ENCODE peak calls at places on chromosomes 11 and 22, in four cellular contexts. S is body of pancreas, A is NB4, G is tibial nerve. X is an unnamed sample.

GRCh38 chr22:44697423-44698179 is 4.4 kb upstream of the PRR5 start:
- DNase-seq in S (peak; percentile 87), A (peak; percentile 74), G (peak; percentile 78), X (peak; percentile 91)

GRCh38 chr11:7654094-7654742 is 19.1 kb downstream of the CYB5R2 start:
- DNase-seq in S (no peak), A (no peak), G (no peak), X (no peak)

GRCh38 chr11:3665336-3666022 is 5.7 kb downstream of the CHRNA10 start:
- DNase-seq in S (no peak), A (peak; percentile 60), G (no peak), X (no peak)

GRCh38 chr22:44363980-44364749 is 51.4 kb upstream of the SHISAL1 start:
- DNase-seq in S (no peak), A (no peak), G (no peak), X (no peak)

GRCh38 chr11:75223954-75224643 is 16.5 kb upstream of the TPBGL start:
- DNase-seq in S (no peak), A (no peak), G (no peak), X (no peak)

GRCh38 chr11:71500601-71501021 is 26.5 kb upstream of the KRTAP5-7 start:
- DNase-seq in S (no peak), A (no peak), G (no peak), X (no peak)

GRCh38 chr11:7571640-7572000 is 57.8 kb downstream of the PPFIBP2 start:
- DNase-seq in S (peak; percentile 87), A (peak; percentile 45), G (peak; percentile 83), X (no peak)

GRCh38 chr22:49010086-49010863 is 817.4 kb downstream of the BRD1 start:
- DNase-seq in S (peak; percentile 2), A (no peak), G (no peak), X (no peak)

GRCh38 chr11:70573701-70574151 is 175.4 kb downstream of the CTTN start:
- DNase-seq in S (no peak), A (no peak), G (no peak), X (no peak)

GRCh38 chr11:65305501-65306268 is 9.0 kb upstream of the CDC42EP2 start:
- DNase-seq in S (peak; percentile 53), A (no peak), G (no peak), X (no peak)

GRCh38 chr22:45478108-45478771 is 24.4 kb upstream of the FBLN1 start:
- DNase-seq in S (no peak), A (no peak), G (peak; percentile 69), X (no peak)

GRCh38 chr22:39206491-39206890 is 38.3 kb downstream of the PDGFB start:
- DNase-seq in S (no peak), A (no peak), G (no peak), X (peak; percentile 57)

GRCh38 chr11:9565822-9566560 is 7.5 kb upstream of the WEE1 start:
- DNase-seq in S (peak; percentile 30), A (peak; percentile 95), G (peak; percentile 11), X (no peak)

GRCh38 chr11:105538531-105538930 is 71.3 kb upstream of the GRIA4 start:
- DNase-seq in S (no peak), A (no peak), G (no peak), X (no peak)

GRCh38 chr22:39690901-39691620 is 120.5 kb downstream of the CACNA1I start:
- DNase-seq in S (no peak), A (peak; percentile 12), G (no peak), X (no peak)

GRCh38 chr11:119051440-119052162 is 5.4 kb downstream of the HYOU1 start:
- DNase-seq in S (no peak), A (no peak), G (no peak), X (no peak)

GRCh38 chr22:38193580-38193979 is 8.2 kb upstream of the MAFF start:
- DNase-seq in S (no peak), A (peak; percentile 71), G (no peak), X (no peak)

GRCh38 chr11:125071831-125072209 is 8.7 kb downstream of the SLC37A2 start:
- DNase-seq in S (no peak), A (no peak), G (no peak), X (no peak)

GRCh38 chr11:126282361-126282741 is 542 bp upstream of the TIRAP start:
- DNase-seq in S (peak; percentile 41), A (no peak), G (peak; percentile 27), X (no peak)

GRCh38 chr22:38429460-38430128 is 25.4 kb downstream of the KCNJ4 start:
- DNase-seq in S (no peak), A (no peak), G (no peak), X (no peak)

GRCh38 chr11:64713031-64713780 is 9.8 kb downstream of the NRXN2 start:
- DNase-seq in S (peak; percentile 25), A (no peak), G (no peak), X (no peak)

DNA sequence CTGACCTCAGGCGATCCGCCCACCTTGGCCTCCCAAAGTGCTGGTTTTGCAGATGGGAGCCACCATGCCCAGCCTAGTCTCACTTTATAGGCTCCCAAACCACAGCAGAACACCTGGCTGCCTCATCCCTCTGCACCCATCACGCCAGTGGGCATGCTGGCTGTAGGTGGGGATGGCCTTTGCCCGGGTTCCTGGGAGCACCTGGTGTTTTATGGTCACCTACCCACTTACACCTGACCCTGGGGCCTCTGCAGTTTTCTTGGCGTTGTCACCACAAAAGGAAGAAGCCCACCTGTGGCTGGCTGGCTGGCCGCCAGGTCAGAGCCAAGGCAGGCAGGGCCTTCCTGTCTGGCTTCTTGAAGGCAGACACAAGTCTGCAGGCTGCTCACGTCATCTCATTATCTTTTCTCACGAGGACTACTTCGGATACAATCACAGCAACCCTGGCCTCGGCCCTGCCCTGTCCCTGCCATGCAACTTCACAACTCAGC is 8.2 kb downstream of the RRP7A start:
- DNase-seq in S (no peak), A (no peak), G (no peak), X (no peak)
- TF ChIP-seq POLR2A in S (no peak), A (no peak), G (no peak), X (no peak)

GRCh38 chr11:47991266-47991830 is 11.0 kb downstream of the PTPRJ start:
- DNase-seq in S (peak; percentile 80), A (peak; percentile 49), G (no peak), X (no peak)
- TF ChIP-seq POLR2A in S (peak; percentile 67), A (no peak), G (no peak), X (no peak)

DNA sequence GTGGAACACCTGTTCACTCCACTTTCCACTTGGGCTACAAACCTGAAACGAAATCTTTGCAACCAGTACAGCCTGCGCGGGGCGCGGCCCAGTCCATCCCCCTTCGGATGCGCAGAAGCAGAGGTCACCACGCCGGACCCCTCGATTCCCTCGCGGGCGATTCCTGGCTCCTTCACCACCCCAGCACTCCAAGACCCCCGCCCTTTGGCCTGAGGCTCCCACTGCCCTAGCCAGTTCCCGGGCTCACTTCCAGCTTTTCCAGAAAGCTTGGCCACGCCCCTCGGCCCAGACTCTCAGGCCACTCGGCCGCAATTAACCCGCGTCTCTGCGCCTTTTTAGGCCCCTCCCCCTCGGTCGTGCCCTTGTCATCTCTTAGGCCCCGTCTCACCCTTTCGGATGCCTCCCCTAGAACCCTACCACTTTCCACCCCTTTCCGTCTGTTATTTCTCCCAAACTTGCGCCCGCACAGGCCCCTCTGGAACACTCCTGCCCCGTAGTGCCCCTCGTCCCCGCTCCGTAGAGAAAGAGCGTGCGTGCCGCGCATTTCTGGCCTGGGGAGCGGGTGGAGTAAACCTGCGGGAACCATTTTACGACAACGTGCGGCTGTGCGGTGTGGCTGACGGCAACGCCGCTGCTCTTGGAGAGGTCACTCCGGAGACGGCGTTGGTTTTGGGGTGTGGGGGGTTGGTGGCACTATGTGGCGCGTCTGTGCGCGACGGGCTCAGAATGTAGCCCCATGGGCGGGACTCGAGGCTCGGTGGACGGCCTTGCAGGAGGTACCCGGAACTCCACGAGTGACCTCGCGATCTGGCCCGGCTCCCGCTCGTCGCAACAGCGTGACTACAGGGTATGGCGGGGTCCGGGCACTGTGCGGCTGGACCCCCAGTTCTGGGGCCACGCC is at the start of gene DLAT:
- DNase-seq in S (peak; percentile 84), A (peak; percentile 96), G (peak; percentile 65), X (peak; percentile 91)
- TF ChIP-seq POLR2A in S (peak; percentile 83), A (peak; percentile 90), G (no peak), X (no peak)

DNA sequence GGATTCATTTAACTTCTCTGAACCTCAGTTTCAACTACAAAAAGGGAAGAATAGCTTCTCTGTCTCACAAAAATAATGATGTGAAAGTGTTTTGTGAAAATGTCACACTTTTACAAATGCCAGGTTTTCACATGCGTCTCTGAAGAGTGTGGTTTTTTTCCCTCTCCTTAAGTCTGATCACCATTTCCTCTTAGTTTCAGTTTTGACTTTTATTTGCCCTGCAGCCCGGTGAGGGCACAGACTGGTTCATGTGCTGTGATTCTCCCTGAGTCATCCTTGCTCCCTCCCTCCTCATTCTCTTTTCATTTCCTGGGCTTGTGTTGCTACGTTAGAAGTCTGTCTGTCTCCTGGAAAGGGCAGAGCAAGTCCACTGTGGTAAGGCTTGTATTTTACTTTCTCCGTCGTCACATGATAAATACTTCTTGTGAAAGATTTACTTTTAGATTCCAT is 67.8 kb downstream of the BID start:
- DNase-seq in S (no peak), A (peak; percentile 87), G (peak; percentile 61), X (no peak)
- TF ChIP-seq POLR2A in S (no peak), A (no peak), G (no peak), X (no peak)

DNA sequence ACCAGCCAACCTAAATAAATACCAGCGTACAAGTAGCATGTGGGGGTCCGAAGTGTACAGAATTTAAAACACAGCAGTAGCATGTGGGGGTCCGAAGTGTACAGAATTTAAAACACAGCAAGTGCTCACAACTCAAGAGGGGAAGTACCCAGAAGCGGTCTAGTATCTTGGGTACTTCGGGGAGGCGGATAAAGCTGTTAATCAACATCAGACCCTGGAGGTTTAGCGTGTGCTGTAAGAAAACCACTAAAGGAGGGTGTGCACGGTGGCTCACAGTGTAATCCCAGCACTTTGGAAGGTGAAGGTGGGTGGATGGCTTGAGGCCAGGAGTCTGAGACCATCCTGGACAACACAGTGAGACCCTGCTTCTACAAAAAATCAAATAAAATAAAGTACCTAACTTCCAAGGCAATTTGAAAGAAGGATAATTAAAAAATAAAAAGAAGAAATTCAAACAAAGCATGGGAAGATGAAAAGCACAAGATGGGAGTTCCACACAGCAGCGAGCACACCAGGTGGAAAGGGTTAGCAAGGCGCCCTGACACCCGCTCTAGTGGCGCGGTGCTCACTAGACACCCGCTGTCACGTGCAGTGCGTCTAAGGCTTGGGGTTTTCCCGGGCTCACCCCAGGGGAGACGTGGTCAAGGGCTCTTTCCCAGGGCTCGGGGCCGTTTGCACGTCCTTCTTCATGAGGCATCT is 35.0 kb upstream of the MOB2 start:
- DNase-seq in S (no peak), A (peak; percentile 68), G (no peak), X (no peak)
- TF ChIP-seq POLR2A in S (no peak), A (no peak), G (no peak), X (no peak)